ENCODE peak calls at places on chromosomes 16 and 17, in nine cellular contexts. M is heart left ventricle; P is neural progenitor cell; L is thyroid gland; V is brain microvascular endothelial cell; U is CD8-positive, alpha-beta memory T cell; B is suprapubic skin; D is WERI-Rb-1; F is GM23248. Y is an unnamed sample. For H3K36me3, the result is how much of the 10 kb centered on the place peaks cover.

GRCh38 chr17:39834017-39834416 is 30.1 kb downstream of the IKZF3 start:
- DNase-seq in V (no peak), B (no peak), U (no peak), P (no peak), D (no peak), F (no peak), L (no peak), M (no peak), Y (no peak)

GRCh38 chr17:11264183-11264871 is 23.3 kb downstream of the SHISA6 start:
- DNase-seq in F (no peak), U (no peak), D (no peak), M (no peak), B (no peak), L (no peak), V (no peak), P (no peak), Y (no peak)

GRCh38 chr17:10754861-10755591 is 25.2 kb upstream of the TMEM220 start:
- DNase-seq in P (peak), B (no peak), L (no peak), D (peak), V (no peak), F (no peak), M (no peak), U (no peak), Y (no peak)

GRCh38 chr16:13919330-13919682 is 648 bp upstream of the ERCC4 start:
- DNase-seq in M (peak), P (peak), B (no peak), F (peak), U (no peak), D (peak), V (no peak), L (no peak), Y (no peak)

GRCh38 chr17:79272666-79273219 is 198.1 kb downstream of the ENGASE start:
- DNase-seq in U (no peak), L (peak), F (peak), M (no peak), D (no peak), B (no peak), P (no peak), V (no peak), Y (no peak)

GRCh38 chr17:4573115-4573514 is 11.2 kb upstream of the SMTNL2 start:
- DNase-seq in M (no peak), P (no peak), B (no peak), U (no peak), D (no peak), F (no peak), V (no peak), L (no peak), Y (no peak)

GRCh38 chr17:4903051-4903818 is at the start of gene CHRNE:
- DNase-seq in L (peak), P (peak), F (peak), V (peak), B (peak), U (peak), M (peak), D (peak), Y (peak)

GRCh38 chr16:75535211-75535843 is 581 bp downstream of the CHST5 start:
- DNase-seq in F (no peak), D (no peak), V (no peak), M (no peak), U (no peak), L (no peak), P (no peak), B (no peak), Y (no peak)

GRCh38 chr17:2402517-2402916 is 1.7 kb upstream of the MNT start:
- DNase-seq in D (peak), P (peak), V (no peak), L (peak), U (no peak), M (peak), F (no peak), B (peak), Y (no peak)

GRCh38 chr17:44826123-44826790 is 3.8 kb downstream of the GJC1 start:
- DNase-seq in M (no peak), F (peak), D (no peak), L (no peak), B (no peak), P (no peak), U (no peak), V (no peak), Y (no peak)

GRCh38 chr16:58118801-58119508 is 10.2 kb downstream of the CFAP20 start:
- DNase-seq in B (no peak), D (no peak), P (no peak), M (no peak), V (no peak), L (no peak), U (no peak), F (peak), Y (no peak)

GRCh38 chr16:474420-475122 is 49.1 kb downstream of the RAB11FIP3 start:
- DNase-seq in M (no peak), D (no peak), V (no peak), P (no peak), F (no peak), L (no peak), U (no peak), B (no peak), Y (no peak)

GRCh38 chr17:70060415-70060814 is 14.6 kb upstream of the KCNJ16 start:
- DNase-seq in U (no peak), L (peak), F (no peak), D (no peak), M (no peak), P (no peak), B (no peak), V (no peak), Y (no peak)

GRCh38 chr17:8120520-8121443 is 2.5 kb upstream of the ALOXE3 start:
- DNase-seq in U (peak), V (peak), L (peak), M (peak), P (peak), F (peak), B (peak), D (peak), Y (peak)

GRCh38 chr17:80832266-80832676 is 159.4 kb upstream of the CHMP6 start:
- DNase-seq in B (no peak), L (no peak), D (peak), M (peak), F (peak), P (peak), U (no peak), V (peak), Y (peak)

GRCh38 chr16:1048442-1049112 is 24.0 kb upstream of the SSTR5 start:
- DNase-seq in L (no peak), M (peak), F (peak), B (no peak), D (peak), V (peak), U (no peak), P (peak), Y (peak)

GRCh38 chr17:13362341-13363122 is 239.2 kb downstream of the HS3ST3A1 start:
- DNase-seq in V (peak), F (peak), D (peak), M (no peak), B (no peak), U (no peak), L (no peak), P (peak), Y (no peak)

GRCh38 chr16:24178496-24178895 is 77.6 kb upstream of the CACNG3 start:
- DNase-seq in D (no peak), F (peak), V (no peak), B (no peak), U (no peak), L (no peak), M (no peak), P (peak), Y (peak)

GRCh38 chr17:64658931-64659330 is 3.2 kb downstream of the SMURF2 start:
- DNase-seq in L (no peak), B (no peak), V (peak), M (no peak), U (no peak), P (no peak), D (no peak), F (peak), Y (no peak)

GRCh38 chr17:27861979-27862378 is 31.2 kb downstream of the LYRM9 start:
- DNase-seq in L (no peak), D (no peak), P (no peak), M (no peak), U (no peak), B (no peak), F (peak), V (no peak), Y (no peak)

GRCh38 chr17:45575126-45575885 is 84.8 kb upstream of the PLEKHM1 start:
- DNase-seq in M (no peak), P (no peak), B (no peak), U (no peak), V (no peak), F (no peak), L (no peak), D (no peak), Y (no peak)

GRCh38 chr17:54992797-54993639 is 24.5 kb downstream of the STXBP4 start:
- DNase-seq in P (peak), F (peak), D (no peak), M (no peak), B (no peak), U (no peak), V (no peak), L (no peak), Y (no peak)

GRCh38 chr17:29620271-29620670 is 2.4 kb downstream of the CORO6 start:
- DNase-seq in P (no peak), L (no peak), U (no peak), B (no peak), F (peak), M (no peak), D (no peak), V (no peak), Y (no peak)

GRCh38 chr16:8168016-8168415 is 422.3 kb downstream of the TMEM114 start:
- DNase-seq in P (no peak), B (no peak), D (no peak), V (no peak), U (no peak), M (no peak), F (no peak), L (no peak), Y (no peak)

GRCh38 chr17:81885869-81886548 is 5.4 kb downstream of the ALYREF start:
- DNase-seq in V (no peak), L (peak), M (no peak), U (no peak), D (peak), F (peak), B (peak), P (no peak), Y (no peak)

GRCh38 chr16:14306485-14307058 is 235.5 kb downstream of the MRTFB start:
- DNase-seq in V (no peak), P (no peak), L (no peak), U (no peak), D (no peak), F (no peak), M (no peak), B (no peak), Y (no peak)

GRCh38 chr17:17921192-17922082 is 50.8 kb downstream of the TOM1L2 start:
- DNase-seq in D (peak), M (peak), V (peak), B (no peak), U (no peak), P (peak), L (no peak), F (peak), Y (no peak)

GRCh38 chr17:78934681-78935418 is 9.7 kb upstream of the TIMP2 start:
- DNase-seq in B (no peak), L (no peak), M (no peak), U (no peak), D (no peak), V (no peak), F (peak), P (no peak), Y (no peak)

GRCh38 chr16:48014349-48015135 is 141.3 kb downstream of the ABCC12 start:
- DNase-seq in F (peak), D (no peak), L (no peak), M (no peak), P (peak), U (no peak), V (peak), B (no peak), Y (no peak)

GRCh38 chr16:87372305-87372704 is 11.3 kb downstream of the FBXO31 start:
- DNase-seq in M (no peak), P (no peak), D (no peak), V (no peak), L (no peak), F (no peak), B (no peak), U (no peak), Y (no peak)

GRCh38 chr17:73196500-73196899 is 3.6 kb downstream of the COG1 start:
- DNase-seq in B (no peak), F (no peak), P (peak), M (peak), U (no peak), D (no peak), V (peak), L (peak), Y (no peak)

GRCh38 chr17:41618341-41619161 is 5.8 kb downstream of the KRT17 start:
- DNase-seq in F (no peak), M (no peak), D (no peak), P (no peak), U (no peak), B (peak), L (no peak), V (no peak), Y (no peak)

GRCh38 chr17:72535346-72535745 is 414.5 kb downstream of the SOX9 start:
- DNase-seq in F (no peak), M (no peak), L (no peak), P (no peak), U (no peak), D (no peak), V (no peak), B (no peak), Y (no peak)

GRCh38 chr17:36474571-36474970 is 11.9 kb upstream of the ZNHIT3 start:
- DNase-seq in F (no peak), P (no peak), V (no peak), D (no peak), U (no peak), L (no peak), M (no peak), B (no peak), Y (no peak)

GRCh38 chr17:19659366-19660177 is 11.0 kb downstream of the ALDH3A2 start:
- DNase-seq in L (peak), V (no peak), P (no peak), B (no peak), M (no peak), U (no peak), F (no peak), D (no peak), Y (no peak)
- H3K27ac ChIP-seq in L (peak), V (no peak), P (no peak), B (no peak), M (no peak), U (no peak), F (no peak), D (no peak), Y (no peak)

GRCh38 chr16:71648921-71649320 is 22.9 kb downstream of the MARVELD3 start:
- DNase-seq in P (peak), F (peak), V (no peak), L (no peak), M (no peak), D (no peak), B (no peak), U (no peak), Y (no peak)
- H3K36me3 ChIP-seq in P (under half), F (under half), V (under half), L (under half), M (under half), D (under half), B (under half), U (under half), Y (under half)

GRCh38 chr17:82912571-82913089 is 72.8 kb upstream of the ZNF750 start:
- DNase-seq in L (no peak), U (no peak), B (no peak), D (no peak), F (no peak), M (no peak), V (no peak), P (no peak), Y (no peak)

GRCh38 chr17:82911822-82912221 is 72.0 kb upstream of the ZNF750 start:
- DNase-seq in U (no peak), D (no peak), V (no peak), F (no peak), M (no peak), L (no peak), B (no peak), P (no peak), Y (no peak)

GRCh38 chr17:82914375-82914774 is 74.6 kb upstream of the ZNF750 start:
- DNase-seq in B (no peak), M (no peak), L (peak), D (no peak), F (peak), U (no peak), V (no peak), P (no peak), Y (no peak)

GRCh38 chr17:82915010-82915696 is 75.3 kb upstream of the ZNF750 start:
- DNase-seq in U (no peak), D (no peak), B (no peak), M (no peak), V (no peak), F (no peak), P (no peak), L (no peak), Y (no peak)

DNA sequence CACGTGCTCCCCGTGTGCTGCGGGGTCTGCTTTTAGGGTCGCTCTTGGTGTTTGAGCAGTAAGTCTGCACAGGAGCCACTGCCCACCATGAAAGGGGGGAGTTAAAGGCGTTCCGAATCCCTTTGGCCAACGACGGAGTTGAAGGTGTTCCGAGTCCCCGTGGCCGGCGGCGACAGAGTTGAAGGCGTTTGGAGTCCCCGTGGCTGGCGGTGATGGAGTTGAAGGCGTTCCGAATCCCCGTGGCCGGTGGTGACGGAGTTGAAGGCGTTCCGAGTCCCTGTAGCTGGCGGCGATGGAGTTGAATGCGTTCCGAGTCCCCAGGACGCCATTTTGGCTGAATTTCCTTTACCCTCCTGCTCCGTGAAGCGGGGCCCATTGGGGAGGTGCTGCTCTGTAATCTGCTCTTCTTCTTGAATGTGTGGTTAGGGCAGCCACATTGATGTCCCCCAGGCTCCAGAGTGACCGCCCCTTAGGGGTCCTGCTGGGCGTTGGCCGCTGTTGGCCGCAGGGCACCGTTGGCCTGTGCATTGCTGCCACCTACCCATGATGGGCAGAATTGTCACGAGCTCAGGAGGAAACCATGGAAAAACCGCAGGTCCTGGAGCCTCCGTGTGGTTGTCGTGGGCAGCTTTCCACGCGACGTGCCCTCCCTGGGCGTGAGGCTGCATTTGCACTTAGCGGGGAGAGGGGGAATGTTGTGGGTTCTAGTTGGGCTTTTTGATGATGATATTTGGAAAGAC is 73.7 kb upstream of the ZNF750 start:
- DNase-seq in V (no peak), U (no peak), P (peak), L (peak), M (no peak), D (peak), B (no peak), F (no peak), Y (no peak)
- H3K27ac ChIP-seq in V (no peak), U (no peak), P (no peak), L (no peak), M (no peak), D (no peak), B (no peak), F (no peak), Y (peak)

DNA sequence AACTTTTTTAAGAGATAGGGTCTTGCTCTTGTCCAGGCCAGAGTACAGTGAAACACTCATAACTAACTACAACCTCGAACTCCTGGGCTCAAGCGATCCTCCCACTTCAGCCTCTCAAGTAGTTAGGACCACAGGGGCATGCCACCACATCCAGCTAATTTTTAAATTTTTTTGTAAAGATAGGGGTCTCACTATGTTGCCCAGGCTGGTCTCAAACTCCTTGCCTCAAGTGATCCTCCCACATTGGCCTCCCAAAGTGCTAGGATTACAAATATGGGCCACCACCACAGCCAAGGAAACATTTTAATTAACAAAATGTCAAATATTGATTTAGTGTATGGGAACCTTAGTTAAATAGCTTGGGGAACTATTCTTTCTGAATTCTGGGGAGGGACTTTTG is 2.8 kb upstream of the DYNC1LI2 start:
- DNase-seq in F (no peak), D (no peak), U (no peak), V (no peak), P (no peak), B (no peak), L (no peak), M (no peak), Y (no peak)
- H3K36me3 ChIP-seq in F (under half), D (under half), U (under half), V (under half), P (under half), B (under half), L (under half), M (under half), Y (under half)

GRCh38 chr16:35302859-35303258 is 1843.4 kb downstream of the TP53TG3F start:
- DNase-seq in U (no peak), B (no peak), F (no peak), V (no peak), D (no peak), M (no peak), P (no peak), L (no peak), Y (no peak)
- H3K27ac ChIP-seq in U (no peak), B (no peak), F (no peak), V (no peak), D (no peak), M (no peak), P (no peak), L (no peak), Y (no peak)

GRCh38 chr17:16917995-16918394 is 53.9 kb downstream of the TNFRSF13B start:
- DNase-seq in P (no peak), V (no peak), M (no peak), L (peak), B (no peak), D (no peak), U (no peak), F (no peak), Y (no peak)

GRCh38 chr17:16919663-16920627 is 52.0 kb downstream of the TNFRSF13B start:
- DNase-seq in M (no peak), L (no peak), U (no peak), D (no peak), V (no peak), P (no peak), F (no peak), B (no peak), Y (no peak)

GRCh38 chr17:16918443-16918842 is 53.5 kb downstream of the TNFRSF13B start:
- DNase-seq in F (no peak), M (no peak), P (no peak), B (no peak), L (no peak), V (no peak), U (no peak), D (no peak), Y (no peak)

GRCh38 chr17:16915752-16916556 is 56.0 kb downstream of the TNFRSF13B start:
- DNase-seq in P (peak), B (no peak), M (no peak), L (peak), U (no peak), F (peak), D (peak), V (peak), Y (peak)

DNA sequence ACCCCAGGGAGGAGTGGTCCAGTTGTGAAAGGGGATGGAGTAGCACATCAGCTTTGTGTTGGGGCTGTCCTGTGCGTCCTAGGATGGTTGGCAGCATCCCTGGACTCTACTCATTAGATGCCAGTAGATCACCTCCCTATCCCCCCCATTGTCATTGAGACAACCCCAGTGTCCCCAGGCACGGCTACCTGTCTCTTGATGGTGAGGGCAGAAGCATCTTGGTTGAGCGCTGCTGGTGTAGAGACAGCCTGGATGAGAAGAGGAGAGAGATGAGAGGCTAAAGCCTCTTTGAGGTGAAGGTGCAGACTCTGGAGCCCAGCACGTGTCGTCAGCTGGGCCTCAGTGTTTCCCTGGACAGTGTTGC is 55.4 kb downstream of the TNFRSF13B start:
- DNase-seq in B (no peak), L (no peak), V (no peak), D (no peak), M (no peak), F (no peak), U (no peak), P (no peak), Y (no peak)
- H3K36me3 ChIP-seq in B (under half), L (under half), V (under half), D (under half), M (under half), F (under half), U (under half), P (under half), Y (under half)

Y was measured in DND-41.